ENCODE peak calls at places on chromosome 13, in seven cellular contexts. Q is GM23338, X is HepG2, Z is sigmoid colon, G is suprapubic skin, T is HL-60, U is transverse colon. H is an unnamed sample.

GRCh38 chr13:31846182-31846938 is 107.0 kb downstream of the RXFP2 start:
- DNase-seq in Q (peak; percentile 94), X (peak; percentile 64), Z (peak; percentile 89), G (peak; percentile 87), T (peak; percentile 79), U (peak; percentile 83), H (peak; percentile 93)

GRCh38 chr13:104171132-104171531 is 1104.9 kb upstream of the SLC10A2 start:
- DNase-seq in Q (no peak), X (no peak), Z (no peak), G (no peak), T (no peak), U (no peak), H (no peak)

GRCh38 chr13:80338781-80339577 is 1.9 kb downstream of the SPRY2 start:
- DNase-seq in Q (peak; percentile 72), X (peak; percentile 23), Z (peak; percentile 85), G (peak; percentile 78), T (peak; percentile 77), U (peak; percentile 60), H (peak; percentile 93)

GRCh38 chr13:31045621-31046081 is 113.2 kb downstream of the TEX26 start:
- DNase-seq in Q (no peak), X (peak; percentile 69), Z (peak; percentile 70), G (peak; percentile 70), T (peak; percentile 70), U (peak; percentile 83), H (no peak)

GRCh38 chr13:23928985-23929384 is 31.7 kb upstream of the C1QTNF9B start:
- DNase-seq in Q (no peak), X (no peak), Z (no peak), G (no peak), T (no peak), U (no peak), H (no peak)

GRCh38 chr13:81714513-81714912 is 1373.6 kb upstream of the SPRY2 start:
- DNase-seq in Q (peak; percentile 37), X (no peak), Z (no peak), G (no peak), T (no peak), U (no peak), H (no peak)

GRCh38 chr13:90846956-90847355 is 500.5 kb upstream of the MIR17HG start:
- DNase-seq in Q (no peak), X (no peak), Z (no peak), G (no peak), T (no peak), U (no peak), H (no peak)

GRCh38 chr13:107170270-107170931 is 602.5 kb upstream of the ARGLU1 start:
- DNase-seq in Q (no peak), X (no peak), Z (no peak), G (no peak), T (no peak), U (no peak), H (no peak)

GRCh38 chr13:92136449-92137180 is 738.2 kb downstream of the GPC5 start:
- DNase-seq in Q (no peak), X (no peak), Z (no peak), G (no peak), T (no peak), U (no peak), H (no peak)

GRCh38 chr13:76944457-76944856 is 3.9 kb upstream of the ACOD1 start:
- DNase-seq in Q (no peak), X (no peak), Z (no peak), G (no peak), T (peak; percentile 81), U (no peak), H (no peak)

GRCh38 chr13:101917475-101917810 is 465.0 kb downstream of the ITGBL1 start:
- DNase-seq in Q (peak; percentile 61), X (no peak), Z (no peak), G (no peak), T (no peak), U (no peak), H (no peak)

GRCh38 chr13:44989941-44990340 is 603 bp downstream of the GPALPP1 start:
- DNase-seq in Q (peak; percentile 22), X (no peak), Z (no peak), G (no peak), T (no peak), U (no peak), H (no peak)

GRCh38 chr13:30367296-30367695 is 55.0 kb upstream of the UBE2L5 start:
- DNase-seq in Q (no peak), X (no peak), Z (no peak), G (no peak), T (no peak), U (no peak), H (no peak)

GRCh38 chr13:30745917-30746686 is 10.8 kb downstream of the ALOX5AP start:
- DNase-seq in Q (no peak), X (peak; percentile 65), Z (no peak), G (no peak), T (peak; percentile 78), U (peak; percentile 54), H (no peak)

GRCh38 chr13:30340367-30341184 is 33.2 kb upstream of the KATNAL1 start:
- DNase-seq in Q (no peak), X (no peak), Z (peak; percentile 95), G (peak; percentile 86), T (peak; percentile 60), U (peak; percentile 45), H (no peak)

GRCh38 chr13:68019901-68020300 is 789.8 kb upstream of the PCDH9 start:
- DNase-seq in Q (no peak), X (no peak), Z (no peak), G (no peak), T (no peak), U (no peak), H (no peak)

GRCh38 chr13:79194272-79194671 is 211.8 kb downstream of the RBM26 start:
- DNase-seq in Q (no peak), X (no peak), Z (no peak), G (no peak), T (no peak), U (peak; percentile 8), H (no peak)

GRCh38 chr13:36450534-36450933 is 18.2 kb downstream of the CCNA1 start:
- DNase-seq in Q (no peak), X (no peak), Z (no peak), G (no peak), T (peak; percentile 37), U (no peak), H (no peak)

GRCh38 chr13:33158830-33159229 is 126.7 kb downstream of the STARD13 start:
- DNase-seq in Q (no peak), X (no peak), Z (no peak), G (no peak), T (no peak), U (no peak), H (no peak)

GRCh38 chr13:111284579-111284978 is 35.9 kb upstream of the TEX29 start:
- DNase-seq in Q (no peak), X (no peak), Z (no peak), G (no peak), T (no peak), U (no peak), H (peak; percentile 14)
- TF ChIP-seq POLR2AphosphoS5 in Q (no peak), X (no peak), Z (no peak), G (no peak), T (no peak), U (no peak), H (no peak)

GRCh38 chr13:113969311-113969972 is 4.4 kb downstream of the C13orf46 start:
- DNase-seq in Q (no peak), X (no peak), Z (peak; percentile 64), G (peak; percentile 46), T (no peak), U (no peak), H (no peak)

GRCh38 chr13:113969973-113970611 is 3.8 kb downstream of the C13orf46 start:
- DNase-seq in Q (no peak), X (no peak), Z (peak; percentile 32), G (peak; percentile 68), T (no peak), U (peak; percentile 76), H (no peak)

GRCh38 chr13:113967206-113967720 is 6.6 kb downstream of the C13orf46 start:
- DNase-seq in Q (no peak), X (no peak), Z (peak; percentile 36), G (peak; percentile 50), T (no peak), U (no peak), H (no peak)

GRCh38 chr13:113967729-113968462 is 6.0 kb downstream of the C13orf46 start:
- DNase-seq in Q (no peak), X (no peak), Z (peak; percentile 54), G (peak; percentile 57), T (no peak), U (no peak), H (no peak)

DNA sequence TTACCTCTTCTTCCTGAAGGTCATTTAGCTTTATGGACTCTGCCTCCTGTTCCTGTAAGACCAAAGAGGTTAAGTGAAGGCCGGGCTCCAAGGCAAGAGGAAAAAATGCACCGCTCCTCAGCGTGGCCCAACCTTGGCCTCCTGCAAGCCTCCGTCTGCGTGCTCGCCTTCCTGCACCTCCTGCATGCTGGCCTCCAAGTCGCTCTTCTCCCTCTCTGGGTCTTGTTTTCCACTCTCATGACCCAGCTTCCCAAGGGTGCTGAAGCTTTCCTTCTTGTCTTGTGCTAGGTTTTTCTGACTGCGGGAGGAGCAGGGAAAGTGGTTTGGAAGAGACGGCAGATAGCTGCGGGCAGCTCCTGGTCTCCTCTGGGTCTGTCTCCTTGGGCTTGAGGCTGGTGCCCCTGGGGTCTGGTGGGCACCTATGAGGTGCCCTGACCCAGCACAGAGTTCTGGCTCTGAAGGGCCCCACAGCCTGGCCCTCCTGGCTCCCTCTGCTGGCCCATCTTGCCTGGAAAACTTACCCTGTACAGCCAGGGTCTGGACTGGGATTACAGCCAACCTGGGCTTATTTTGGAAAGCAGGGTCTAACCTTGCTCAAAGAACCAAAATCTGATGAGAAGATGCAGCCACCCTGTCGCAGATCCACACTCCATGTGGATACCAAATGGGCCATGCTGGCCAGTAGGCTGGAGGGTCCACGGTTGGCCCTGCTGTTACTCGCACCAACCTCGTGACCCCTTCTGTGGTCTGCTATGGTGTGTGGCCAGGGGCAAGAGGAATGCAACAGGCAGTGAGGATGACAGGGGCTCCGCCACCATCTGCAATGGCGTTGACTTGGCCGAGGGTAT is 5.2 kb downstream of the C13orf46 start:
- DNase-seq in Q (no peak), X (no peak), Z (peak; percentile 40), G (peak; percentile 55), T (no peak), U (no peak), H (no peak)
- TF ChIP-seq CTCF in Q (peak; percentile 41), X (no peak), Z (no peak), G (no peak), T (no peak), U (no peak), H (no peak)

GRCh38 chr13:110015253-110015652 is 228.9 kb upstream of the IRS2 start:
- DNase-seq in Q (no peak), X (no peak), Z (no peak), G (no peak), T (no peak), U (no peak), H (no peak)
- TF ChIP-seq POLR2AphosphoS5 in Q (no peak), X (no peak), Z (no peak), G (no peak), T (no peak), U (no peak), H (no peak)

GRCh38 chr13:94795292-94795691 is 82.9 kb upstream of the SOX21 start:
- DNase-seq in Q (no peak), X (no peak), Z (no peak), G (no peak), T (no peak), U (no peak), H (peak; percentile 60)

GRCh38 chr13:94799330-94799729 is 87.0 kb upstream of the SOX21 start:
- DNase-seq in Q (no peak), X (no peak), Z (no peak), G (no peak), T (no peak), U (no peak), H (peak; percentile 21)

GRCh38 chr13:94798738-94799137 is 86.4 kb upstream of the SOX21 start:
- DNase-seq in Q (no peak), X (no peak), Z (no peak), G (no peak), T (no peak), U (no peak), H (peak; percentile 14)

GRCh38 chr13:94800423-94800822 is 88.1 kb upstream of the SOX21 start:
- DNase-seq in Q (no peak), X (no peak), Z (no peak), G (no peak), T (no peak), U (no peak), H (peak; percentile 3)
- TF ChIP-seq CTCF in Q (peak; percentile 20), X (no peak), Z (no peak), G (no peak), T (no peak), U (no peak), H (no peak)